ENCODE peak calls at places on chromosomes 12 and 14, in eight cellular contexts. R, L, O, E, F, B, N and C are unnamed samples.
A peak's percentile ranks its signal among the peaks of the same experiment; 100 is the strongest.

GRCh38 chr12:6950944-6951540 is at the start of gene PTPN6:
- DNase-seq in F (no peak), B (no peak), R (no peak), E (peak; percentile 35), O (no peak), N (no peak), L (no peak), C (no peak)

GRCh38 chr12:57694459-57695019 is 607 bp downstream of the OS9 start:
- DNase-seq in N (no peak), B (no peak), E (no peak), R (peak; percentile 15), F (no peak), L (no peak), O (peak; percentile 53), C (no peak)

GRCh38 chr12:30106204-30106603 is 322.5 kb upstream of the TMTC1 start:
- DNase-seq in N (no peak), F (no peak), O (peak; percentile 3), E (no peak), R (no peak), L (no peak), B (no peak), C (no peak)

GRCh38 chr12:97575792-97576191 is 113.2 kb downstream of the RMST start:
- DNase-seq in R (no peak), N (no peak), F (no peak), E (no peak), B (no peak), O (no peak), L (no peak), C (no peak)

GRCh38 chr14:55546212-55546874 is 33.7 kb upstream of the KTN1 start:
- DNase-seq in L (no peak), N (peak; percentile 33), E (no peak), F (no peak), B (no peak), R (no peak), O (no peak), C (no peak)

GRCh38 chr12:121711925-121712461 is 559 bp upstream of the TMEM120B start:
- DNase-seq in B (no peak), F (peak; percentile 53), E (no peak), O (peak; percentile 47), N (no peak), R (peak; percentile 41), L (no peak), C (peak; percentile 52)

GRCh38 chr12:116060765-116061164 is 216.7 kb downstream of the MED13L start:
- DNase-seq in N (peak; percentile 37), E (no peak), R (no peak), F (no peak), B (no peak), O (no peak), L (no peak), C (no peak)

GRCh38 chr12:10395390-10395998 is 5.7 kb upstream of the KLRK1 start:
- DNase-seq in O (no peak), L (no peak), N (peak; percentile 60), B (peak; percentile 79), F (peak; percentile 91), R (peak; percentile 45), E (no peak), C (no peak)

GRCh38 chr14:74509587-74510210 is 16.1 kb downstream of the ISCA2 start:
- DNase-seq in R (no peak), N (no peak), B (no peak), L (no peak), F (no peak), E (no peak), O (no peak), C (no peak)

GRCh38 chr12:23217158-23217557 is 592.2 kb downstream of the ETNK1 start:
- DNase-seq in R (no peak), E (no peak), N (no peak), L (no peak), O (no peak), B (no peak), F (no peak), C (no peak)